ENCODE peak calls at places on chromosomes 5 and 9, in ten cellular contexts. I, T, M, P, W, F, O, Y, Q and X are unnamed samples.

GRCh38 chr5:34571380-34572041 is 84.6 kb upstream of the RAI14 start:
- DNase-seq in F (no peak), P (no peak), T (no peak), Y (no peak), Q (no peak), M (no peak), O (peak), W (no peak), I (no peak), X (no peak)

GRCh38 chr5:141149812-141150211 is at the start of gene PCDHB6:
- DNase-seq in W (no peak), I (no peak), F (peak), T (peak), Q (no peak), Y (no peak), P (no peak), M (peak), O (peak), X (no peak)

GRCh38 chr5:179129607-179130071 is 69.5 kb downstream of the ZNF354C start:
- DNase-seq in F (no peak), P (peak), T (no peak), O (no peak), W (no peak), I (peak), Y (no peak), Q (no peak), M (no peak), X (no peak)

GRCh38 chr9:36298566-36298965 is 40.3 kb upstream of the GNE start:
- DNase-seq in T (no peak), O (no peak), Y (no peak), W (peak), F (no peak), M (no peak), I (no peak), Q (no peak), P (no peak), X (no peak)

GRCh38 chr5:102654559-102655354 is 100.3 kb upstream of the PAM start:
- DNase-seq in T (no peak), M (no peak), O (no peak), F (no peak), P (no peak), W (no peak), Q (no peak), Y (no peak), I (no peak), X (no peak)

GRCh38 chr5:115274584-115274983 is 11.9 kb upstream of the PGGT1B start:
- DNase-seq in Q (peak), I (no peak), T (no peak), Y (no peak), M (no peak), P (no peak), F (no peak), W (no peak), O (no peak), X (no peak)

GRCh38 chr5:19411936-19412335 is 576.1 kb downstream of the CDH18 start:
- DNase-seq in F (no peak), M (no peak), Q (no peak), W (no peak), Y (no peak), T (no peak), O (no peak), P (no peak), I (no peak), X (no peak)

GRCh38 chr5:60630836-60631235 is 69.1 kb downstream of the DEPDC1B start:
- DNase-seq in I (no peak), W (no peak), F (no peak), Q (no peak), M (no peak), P (no peak), O (no peak), T (no peak), Y (no peak), X (no peak)

GRCh38 chr5:149486726-149487635 is 64.3 kb downstream of the CSNK1A1 start:
- DNase-seq in O (peak), I (no peak), F (no peak), M (no peak), W (no peak), T (peak), Y (no peak), Q (no peak), P (no peak), X (no peak)

GRCh38 chr5:178291969-178292825 is 59.6 kb upstream of the PHYKPL start:
- DNase-seq in W (no peak), T (no peak), F (no peak), Y (no peak), P (peak), I (peak), M (no peak), Q (no peak), O (no peak), X (no peak)

GRCh38 chr9:93828331-93829097 is 126.6 kb downstream of the BARX1 start:
- DNase-seq in M (no peak), Y (no peak), T (no peak), I (peak), O (no peak), P (no peak), F (no peak), Q (no peak), W (no peak), X (peak)

GRCh38 chr9:18236336-18236735 is 237.6 kb upstream of the ADAMTSL1 start:
- DNase-seq in P (no peak), I (no peak), W (no peak), M (no peak), O (no peak), F (no peak), T (no peak), Y (no peak), Q (no peak), X (no peak)

GRCh38 chr5:125394661-125395280 is 648.3 kb upstream of the ZNF608 start:
- DNase-seq in F (no peak), T (no peak), M (no peak), P (no peak), Y (no peak), Q (no peak), O (peak), W (no peak), I (no peak), X (no peak)

GRCh38 chr5:72485366-72486052 is 21.7 kb downstream of the ZNF366 start:
- DNase-seq in T (no peak), P (no peak), M (no peak), F (no peak), O (peak), W (no peak), Y (no peak), Q (no peak), I (no peak), X (no peak)

GRCh38 chr5:5374034-5374715 is 48.3 kb upstream of the ICE1 start:
- DNase-seq in P (no peak), F (no peak), O (peak), M (no peak), Y (no peak), T (no peak), Q (no peak), I (no peak), W (no peak), X (no peak)

GRCh38 chr9:120393386-120394057 is 186.4 kb downstream of the CDK5RAP2 start:
- DNase-seq in Y (no peak), W (no peak), F (no peak), Q (no peak), P (no peak), I (no peak), O (peak), M (no peak), T (no peak), X (no peak)

DNA sequence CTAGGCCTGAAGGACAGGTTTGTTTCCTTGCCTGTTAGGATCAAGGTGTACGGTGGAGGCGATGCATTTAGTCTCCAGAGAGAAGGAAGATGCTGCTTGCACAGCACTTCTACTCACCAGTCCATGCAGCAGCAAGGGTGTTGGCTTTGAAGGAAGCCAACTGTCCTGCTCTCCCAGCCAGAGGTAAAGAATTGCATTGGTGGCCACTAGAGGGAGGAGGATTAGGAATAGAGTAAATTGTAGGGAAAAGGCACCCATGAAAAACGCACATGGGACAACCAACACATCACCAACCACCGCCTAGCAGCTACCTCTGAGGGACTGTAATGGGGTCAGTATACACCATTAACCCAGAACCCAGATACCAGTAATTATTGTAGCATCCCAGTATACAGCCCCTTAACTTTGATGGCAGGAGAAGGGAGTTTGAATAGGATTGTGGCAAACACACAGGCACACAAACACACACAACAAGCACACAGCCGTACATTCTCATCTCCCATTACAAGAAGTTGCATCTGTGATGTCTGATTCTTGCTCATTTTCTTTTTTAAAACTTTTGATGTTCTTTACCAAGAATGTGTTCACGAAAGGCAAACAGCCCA is 267.7 kb downstream of the ADAMTS6 start:
- DNase-seq in O (peak), M (peak), F (peak), Q (peak), I (no peak), P (no peak), Y (no peak), T (no peak), W (no peak), X (no peak)
- TF ChIP-seq CTCF in O (peak), M (peak), F (peak), Q (no peak), I (peak), P (peak), Y (peak), T (peak), W (peak), X (peak)

DNA sequence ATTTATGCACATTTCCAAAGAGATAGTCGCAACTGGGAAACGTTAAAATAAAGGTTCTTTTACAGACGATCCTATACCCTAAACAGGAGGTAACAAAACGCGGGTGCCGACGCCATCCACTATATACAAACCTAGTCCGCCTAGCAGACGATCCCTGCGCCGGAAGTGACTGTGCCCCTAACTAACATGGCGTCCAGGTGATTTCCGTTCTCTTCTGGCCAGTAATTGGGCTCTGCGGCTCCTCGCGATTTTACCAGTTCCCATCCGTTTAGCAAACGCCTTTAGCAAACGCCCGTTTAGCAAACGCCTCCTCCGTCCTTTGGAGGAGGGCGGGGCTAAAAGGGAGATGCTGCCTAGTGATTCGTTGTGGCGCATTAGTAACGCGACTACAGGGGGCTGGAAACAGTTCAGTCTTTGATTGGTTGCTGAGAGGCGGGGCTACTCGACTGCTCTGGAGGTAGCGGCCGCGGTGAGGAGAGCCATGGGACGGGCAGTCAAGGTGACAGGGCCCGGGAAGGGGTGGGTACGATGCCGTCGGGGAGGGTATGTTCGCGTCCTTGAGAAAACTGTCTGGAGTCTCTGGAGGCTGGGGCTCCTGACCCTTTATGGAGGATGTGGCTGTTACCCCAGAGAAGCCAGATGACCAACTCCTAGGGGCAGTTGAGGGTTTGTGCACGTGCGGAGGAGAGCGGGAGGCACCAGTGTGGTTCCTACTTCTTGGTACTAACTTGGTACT is at the start of gene LYRM7:
- DNase-seq in I (peak), Y (peak), Q (peak), M (peak), W (peak), P (peak), F (peak), O (peak), T (peak), X (peak)
- TF ChIP-seq CTCF in I (no peak), Y (no peak), Q (no peak), M (no peak), W (no peak), P (no peak), F (no peak), O (no peak), T (no peak), X (no peak)

DNA sequence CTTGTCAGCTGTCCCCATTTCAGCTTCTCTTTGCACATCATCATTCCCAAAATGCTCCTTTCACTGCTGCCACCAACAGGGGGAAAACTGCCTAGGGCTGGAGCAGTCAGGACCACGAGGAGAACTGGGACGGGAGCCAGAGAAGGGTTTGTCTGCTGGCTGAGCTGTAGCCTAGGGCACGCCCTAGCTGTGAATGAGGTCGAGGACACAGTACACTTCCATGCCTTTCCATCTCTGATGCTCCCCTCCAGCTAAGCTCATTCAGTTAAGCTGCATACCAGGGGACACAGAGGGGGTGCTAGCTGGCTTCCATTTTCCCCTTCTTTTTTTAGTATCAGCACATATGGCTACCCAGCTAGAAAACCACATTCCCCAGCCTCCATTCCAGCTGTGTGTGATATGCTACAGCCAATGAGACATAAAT is 64.7 kb downstream of the STK10 start:
- DNase-seq in Q (no peak), O (no peak), P (no peak), W (peak), F (peak), M (no peak), T (no peak), Y (no peak), I (no peak), X (no peak)
- TF ChIP-seq CTCF in Q (no peak), O (no peak), P (peak), W (peak), F (no peak), M (no peak), T (peak), Y (no peak), I (peak), X (no peak)

DNA sequence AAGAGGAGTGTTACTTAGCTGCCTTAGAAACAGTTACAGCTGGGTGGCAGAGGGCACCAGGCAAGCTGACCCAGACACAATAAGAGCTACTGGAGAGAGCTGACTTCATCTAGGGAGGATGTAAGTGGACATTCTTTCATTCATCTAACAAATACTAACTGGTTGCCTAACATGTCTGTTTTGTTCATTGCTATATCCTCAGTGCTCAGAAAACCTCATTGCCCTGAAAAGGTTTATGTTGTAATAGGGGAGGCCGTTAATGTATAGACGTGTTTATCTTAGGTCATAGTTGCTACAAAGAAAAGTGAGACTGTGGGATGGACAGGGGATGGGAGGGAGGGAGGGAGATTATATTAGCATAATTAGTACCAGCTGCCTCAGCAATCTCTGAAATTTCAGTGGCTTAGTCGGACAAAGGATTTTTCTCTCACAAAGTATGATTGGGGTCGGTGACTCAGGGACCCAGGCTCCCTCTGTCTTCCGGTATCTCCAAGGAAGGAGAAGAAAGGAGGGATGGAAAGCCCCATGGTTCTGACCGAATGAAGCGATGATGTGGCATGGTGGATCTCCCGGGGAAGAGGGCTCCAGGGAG is 2.6 kb upstream of the SNX18 start:
- DNase-seq in I (no peak), P (no peak), Y (no peak), O (no peak), T (no peak), M (no peak), F (no peak), Q (no peak), W (no peak), X (no peak)
- TF ChIP-seq CTCF in I (no peak), P (no peak), Y (no peak), O (no peak), T (no peak), M (no peak), F (no peak), Q (no peak), W (no peak), X (no peak)

GRCh38 chr5:17257705-17258273 is 40.4 kb downstream of the BASP1 start:
- DNase-seq in P (no peak), Y (peak), F (no peak), M (no peak), W (no peak), I (no peak), Q (no peak), O (no peak), T (no peak), X (peak)
- TF ChIP-seq CTCF in P (no peak), Y (no peak), F (no peak), M (no peak), W (peak), I (no peak), Q (no peak), O (no peak), T (no peak), X (no peak)

GRCh38 chr5:107604146-107604910 is 66.4 kb downstream of the EFNA5 start:
- DNase-seq in M (no peak), F (no peak), W (no peak), T (no peak), O (peak), Y (no peak), I (no peak), P (no peak), Q (no peak), X (no peak)

GRCh38 chr5:107607196-107607595 is 63.5 kb downstream of the EFNA5 start:
- DNase-seq in Q (no peak), W (no peak), F (no peak), M (no peak), O (no peak), P (no peak), T (no peak), Y (no peak), I (no peak), X (no peak)

GRCh38 chr5:107607656-107608368 is 62.9 kb downstream of the EFNA5 start:
- DNase-seq in Q (no peak), M (no peak), F (no peak), I (no peak), P (no peak), Y (no peak), W (no peak), O (peak), T (no peak), X (no peak)

GRCh38 chr5:107604990-107605389 is 65.7 kb downstream of the EFNA5 start:
- DNase-seq in P (no peak), I (no peak), O (no peak), T (no peak), Q (no peak), M (no peak), F (peak), Y (no peak), W (no peak), X (no peak)

GRCh38 chr5:107605596-107606125 is 65.1 kb downstream of the EFNA5 start:
- DNase-seq in F (no peak), O (no peak), P (no peak), I (no peak), W (no peak), Y (no peak), M (no peak), T (no peak), Q (no peak), X (no peak)
- TF ChIP-seq CTCF in F (no peak), O (no peak), P (no peak), I (no peak), W (no peak), Y (no peak), M (no peak), T (no peak), Q (no peak), X (no peak)

GRCh38 chr5:6742081-6742758 is 29.0 kb downstream of the TENT4A start:
- DNase-seq in I (peak), M (no peak), P (peak), O (no peak), F (no peak), W (no peak), T (no peak), Q (no peak), Y (no peak), X (no peak)
- TF ChIP-seq CTCF in I (no peak), M (no peak), P (no peak), O (no peak), F (no peak), W (no peak), T (no peak), Q (no peak), Y (no peak), X (no peak)

GRCh38 chr9:91426123-91426745 is 2.6 kb upstream of the NFIL3 start:
- DNase-seq in Y (peak), P (no peak), M (peak), W (no peak), I (no peak), F (peak), O (peak), Q (peak), T (no peak), X (peak)

GRCh38 chr9:91425270-91425669 is 1.6 kb upstream of the NFIL3 start:
- DNase-seq in I (no peak), T (no peak), Q (no peak), Y (no peak), O (no peak), W (no peak), P (no peak), F (no peak), M (no peak), X (no peak)

GRCh38 chr9:91423785-91424402 is at the start of gene NFIL3:
- DNase-seq in Y (peak), W (no peak), F (peak), I (peak), Q (peak), O (peak), M (peak), P (no peak), T (peak), X (peak)

GRCh38 chr9:91422832-91423711 is 560 bp downstream of the NFIL3 start:
- DNase-seq in M (peak), Y (peak), I (peak), Q (peak), W (no peak), T (peak), P (no peak), F (peak), O (peak), X (peak)

GRCh38 chr9:91424403-91425176 is 958 bp upstream of the NFIL3 start:
- DNase-seq in F (peak), I (peak), Y (peak), M (peak), Q (peak), O (peak), W (no peak), P (peak), T (peak), X (peak)
- TF ChIP-seq CTCF in F (no peak), I (peak), Y (no peak), M (peak), Q (no peak), O (no peak), W (peak), P (peak), T (no peak), X (no peak)